ENCODE peak calls at places on chromosomes 16 and 17, in four cellular contexts. E is sigmoid colon, Y is psoas muscle, J is upper lobe of right lung. W is an unnamed sample.

GRCh38 chr16:49528564-49529150 is 155.1 kb downstream of the C16orf78 start:
- DNase-seq in J (no peak), E (no peak), Y (peak; percentile 20), W (no peak)

GRCh38 chr17:56599093-56599492 is 5.6 kb downstream of the NOG start:
- DNase-seq in J (no peak), E (no peak), Y (no peak), W (no peak)

GRCh38 chr16:71507061-71507460 is 17.9 kb upstream of the ZNF19 start:
- DNase-seq in J (no peak), Y (no peak), E (no peak), W (no peak)

GRCh38 chr17:44124118-44124438 is 637 bp upstream of the HDAC5 start:
- DNase-seq in J (no peak), Y (no peak), E (no peak), W (no peak)

GRCh38 chr17:48068491-48068961 is 20.4 kb downstream of the NFE2L1 start:
- DNase-seq in J (no peak), E (peak; percentile 19), Y (no peak), W (no peak)

GRCh38 chr17:15343749-15344148 is 2.4 kb upstream of the TEKT3 start:
- DNase-seq in Y (no peak), E (no peak), J (no peak), W (no peak)

GRCh38 chr17:77124192-77124908 is 16.4 kb upstream of the SEC14L1 start:
- DNase-seq in E (no peak), Y (no peak), J (no peak), W (peak; percentile 52)

GRCh38 chr17:77345260-77345910 is 204.6 kb downstream of the SEC14L1 start:
- DNase-seq in J (no peak), Y (peak; percentile 59), E (peak; percentile 49), W (peak; percentile 77)

GRCh38 chr16:73011926-73012325 is 36.0 kb downstream of the ZFHX3 start:
- DNase-seq in J (no peak), Y (no peak), E (peak; percentile 30), W (peak; percentile 32)

GRCh38 chr16:66926171-66926570 is 836 bp upstream of the RRAD start:
- DNase-seq in J (no peak), Y (peak; percentile 82), E (peak; percentile 77), W (peak; percentile 94)

GRCh38 chr16:19868421-19868820 is 16.2 kb downstream of the GPRC5B start:
- DNase-seq in Y (peak; percentile 29), J (no peak), E (no peak), W (no peak)

GRCh38 chr16:12868788-12869187 is 32.6 kb upstream of the SHISA9 start:
- DNase-seq in E (no peak), J (no peak), Y (no peak), W (no peak)

GRCh38 chr17:41308918-41309359 is at the start of gene KRTAP16-1:
- DNase-seq in J (no peak), E (no peak), Y (no peak), W (no peak)

GRCh38 chr16:86261379-86261778 is 248.9 kb upstream of the FOXF1 start:
- DNase-seq in E (no peak), Y (no peak), J (no peak), W (no peak)

GRCh38 chr16:585351-585750 is 4.5 kb upstream of the RAB40C start:
- DNase-seq in Y (no peak), J (no peak), E (no peak), W (no peak)

DNA sequence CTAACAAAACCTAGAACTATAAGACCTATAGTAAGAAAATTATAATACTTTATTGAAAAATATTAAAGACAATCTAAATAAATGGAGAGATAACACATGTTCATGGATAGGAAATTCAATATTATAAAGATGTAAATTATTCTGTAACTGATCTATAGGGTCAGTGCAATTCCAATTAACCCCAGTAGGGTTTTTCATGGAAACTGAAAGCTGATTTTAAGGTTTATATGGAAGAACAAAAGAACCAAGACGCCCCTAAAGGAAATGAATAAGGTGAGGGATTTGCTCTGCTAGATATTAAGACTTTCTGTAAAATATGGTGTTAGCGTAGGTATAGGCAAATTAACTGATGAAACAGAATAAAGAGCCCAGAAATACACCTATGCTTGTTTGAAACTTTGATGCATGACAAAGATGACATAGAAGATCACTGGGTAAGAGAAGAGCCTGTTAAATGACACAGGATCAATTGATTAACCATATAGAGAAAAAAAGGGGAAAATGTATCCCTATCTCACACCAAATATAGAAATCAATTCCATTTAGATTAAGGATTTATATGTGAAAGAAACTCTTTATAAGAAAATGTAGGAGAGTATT is 3.0 kb downstream of the ICAM2 start:
- DNase-seq in J (no peak), E (no peak), Y (no peak), W (no peak)
- H3K4me3 ChIP-seq in J (no peak overlapping the region), E (no peak overlapping the region), Y (peak overlapping the region; percentile 22), W (no peak overlapping the region)

GRCh38 chr16:84508502-84508901 is 4.0 kb upstream of the MEAK7 start:
- DNase-seq in Y (no peak), E (no peak), J (peak; percentile 9), W (no peak)

GRCh38 chr16:84513111-84514065 is 8.9 kb upstream of the MEAK7 start:
- DNase-seq in J (peak; percentile 19), Y (peak; percentile 15), E (peak; percentile 11), W (no peak)

GRCh38 chr16:84511821-84512220 is 7.4 kb upstream of the MEAK7 start:
- DNase-seq in J (peak; percentile 40), Y (peak; percentile 45), E (peak; percentile 49), W (peak; percentile 64)

GRCh38 chr16:84509032-84509950 is 4.8 kb upstream of the MEAK7 start:
- DNase-seq in E (peak; percentile 55), J (peak; percentile 43), Y (peak; percentile 36), W (peak; percentile 48)

DNA sequence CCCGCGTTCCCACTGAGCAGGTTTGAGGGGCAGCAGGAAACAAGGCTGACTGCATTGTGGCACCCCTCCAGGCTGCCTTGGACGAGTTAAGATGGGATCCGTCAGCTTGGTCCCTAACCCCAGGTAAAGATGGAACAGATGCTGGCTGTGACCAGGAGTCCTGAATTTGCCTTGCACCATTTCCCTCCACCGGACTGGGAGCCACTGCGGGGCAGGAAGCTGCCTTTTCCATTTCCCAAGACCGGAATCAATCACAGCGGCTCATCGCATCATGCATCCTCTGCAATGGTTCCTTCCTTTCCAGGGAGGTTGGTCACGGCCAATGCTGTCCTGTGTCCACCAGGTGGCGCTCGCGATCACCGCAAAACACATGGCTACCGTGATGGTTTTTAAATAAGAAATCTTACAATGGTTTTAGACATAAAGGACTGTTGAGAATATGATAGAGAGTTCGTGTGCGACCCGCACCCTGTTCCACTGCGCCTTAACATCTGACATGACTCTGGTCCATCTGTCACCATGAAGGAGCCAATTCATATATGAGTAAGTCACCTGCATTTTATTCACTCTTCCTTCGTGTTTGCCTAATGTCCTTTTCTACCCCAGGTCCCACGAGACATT is 6.8 kb upstream of the MEAK7 start:
- DNase-seq in J (peak; percentile 90), E (peak; percentile 92), Y (peak; percentile 91), W (peak; percentile 83)
- H3K4me3 ChIP-seq in J (no peak overlapping the region), E (no peak overlapping the region), Y (no peak overlapping the region), W (no peak overlapping the region)

GRCh38 chr17:79842656-79843474 is 3.6 kb upstream of the CBX4 start:
- DNase-seq in J (no peak), E (no peak), Y (no peak), W (no peak)

GRCh38 chr17:79843475-79843916 is 4.3 kb upstream of the CBX4 start:
- DNase-seq in E (no peak), J (no peak), Y (no peak), W (no peak)

GRCh38 chr17:79845601-79845949 is 6.3 kb upstream of the CBX4 start:
- DNase-seq in J (no peak), E (no peak), Y (no peak), W (no peak)

GRCh38 chr17:79843917-79844815 is 4.9 kb upstream of the CBX4 start:
- DNase-seq in J (peak; percentile 88), E (peak; percentile 84), Y (peak; percentile 74), W (peak; percentile 80)

DNA sequence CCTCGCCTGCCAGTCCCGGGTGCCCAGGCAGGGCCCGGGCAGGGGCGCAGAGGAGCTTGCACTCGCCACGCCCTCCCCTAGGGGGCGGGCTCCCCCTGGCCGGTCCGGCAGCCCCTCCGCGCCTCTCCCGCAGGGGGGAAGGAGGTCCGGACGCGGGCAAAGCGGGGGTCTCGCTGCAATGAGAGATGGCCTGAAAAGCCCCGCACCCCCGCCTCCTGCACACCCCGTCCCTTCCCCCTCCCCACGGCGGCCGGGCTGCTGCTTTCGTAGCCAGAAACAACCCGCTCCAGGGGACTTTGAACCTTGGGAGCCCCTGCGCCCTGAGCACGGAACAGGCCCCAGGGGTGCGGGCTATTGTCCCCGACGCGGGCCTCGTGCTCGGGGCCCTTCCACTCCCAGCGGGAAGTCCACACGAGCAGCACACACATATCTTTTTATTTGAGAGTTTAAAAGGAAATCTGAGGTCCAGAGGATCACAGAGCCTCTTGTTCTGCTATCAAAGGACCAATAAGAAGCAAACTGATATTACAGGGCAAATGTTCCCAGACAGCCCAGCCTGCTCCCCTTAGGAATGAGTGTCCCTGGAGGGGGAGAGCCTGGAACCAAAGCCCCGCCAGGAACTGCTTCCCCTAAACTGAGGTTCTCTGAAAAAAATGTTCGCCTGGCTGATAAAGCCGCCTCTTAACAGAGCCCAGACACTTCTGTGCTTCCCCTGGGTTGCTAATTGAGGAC is 5.8 kb upstream of the CBX4 start:
- DNase-seq in J (peak; percentile 85), Y (peak; percentile 74), E (peak; percentile 75), W (no peak)
- H3K4me3 ChIP-seq in J (peak overlapping the region; percentile 64), Y (peak overlapping the region; percentile 73), E (peak overlapping the region; percentile 64), W (peak overlapping the region; percentile 59)

GRCh38 chr16:7393680-7394079 is 61.0 kb downstream of the RBFOX1 start:
- DNase-seq in Y (no peak), J (no peak), E (no peak), W (no peak)

GRCh38 chr16:7390974-7391373 is 58.3 kb downstream of the RBFOX1 start:
- DNase-seq in Y (peak; percentile 88), J (no peak), E (no peak), W (no peak)

GRCh38 chr16:7391694-7392093 is 59.0 kb downstream of the RBFOX1 start:
- DNase-seq in E (no peak), Y (no peak), J (no peak), W (no peak)

GRCh38 chr16:7394936-7395335 is 62.3 kb downstream of the RBFOX1 start:
- DNase-seq in E (no peak), J (no peak), Y (no peak), W (no peak)

GRCh38 chr16:7392206-7392605 is 59.6 kb downstream of the RBFOX1 start:
- DNase-seq in J (no peak), Y (no peak), E (no peak), W (no peak)
- H3K4me3 ChIP-seq in J (no peak overlapping the region), Y (no peak overlapping the region), E (no peak overlapping the region), W (no peak overlapping the region)

GRCh38 chr17:30571921-30572320 is 94.7 kb downstream of the GOSR1 start:
- DNase-seq in E (no peak), J (peak; percentile 33), Y (no peak), W (no peak)
- H3K4me3 ChIP-seq in E (no peak overlapping the region), J (no peak overlapping the region), Y (no peak overlapping the region), W (no peak overlapping the region)